ENCODE peak calls at places on chromosomes 13 and 19, in seven cellular contexts. One of them, this sample, is unnamed.
A peak's percentile ranks its signal among the peaks of the same experiment; 100 is the strongest.

GRCh38 chr13:22218784-22219183 is 547.9 kb downstream of the FGF9 start:
- DNase-seq in fibroblast of lung: no peak
- DNase-seq in IMR-90: no peak
- DNase-seq in neural progenitor cell: no peak
- DNase-seq in mammary epithelial cell: no peak
- DNase-seq in mesendoderm: no peak
- DNase-seq in H9: no peak
- DNase-seq in this sample: no peak

GRCh38 chr19:13665125-13665903 is 99.0 kb upstream of the MRI1 start:
- DNase-seq in H9: no peak
- DNase-seq in fibroblast of lung: no peak
- DNase-seq in neural progenitor cell: no peak
- DNase-seq in mesendoderm: no peak
- DNase-seq in IMR-90: no peak
- DNase-seq in mammary epithelial cell: no peak
- DNase-seq in this sample: no peak

GRCh38 chr13:27472941-27473340 is 22.6 kb upstream of the MTIF3 start:
- DNase-seq in fibroblast of lung: no peak
- DNase-seq in neural progenitor cell: no peak
- DNase-seq in mesendoderm: no peak
- DNase-seq in mammary epithelial cell: no peak
- DNase-seq in H9: no peak
- DNase-seq in IMR-90: no peak
- DNase-seq in this sample: no peak

GRCh38 chr13:114119196-114119595 is 13.2 kb downstream of the RASA3 start:
- DNase-seq in H9: peak; percentile 94
- DNase-seq in fibroblast of lung: peak; percentile 95
- DNase-seq in IMR-90: peak; percentile 95
- DNase-seq in neural progenitor cell: peak; percentile 77
- DNase-seq in mammary epithelial cell: peak; percentile 30
- DNase-seq in mesendoderm: peak; percentile 98
- DNase-seq in this sample: peak; percentile 97

GRCh38 chr19:55253842-55254624 is 4.8 kb downstream of the PPP6R1 start:
- DNase-seq in fibroblast of lung: no peak
- DNase-seq in mesendoderm: no peak
- DNase-seq in mammary epithelial cell: no peak
- DNase-seq in IMR-90: no peak
- DNase-seq in neural progenitor cell: no peak
- DNase-seq in H9: no peak
- DNase-seq in this sample: peak; percentile 25

GRCh38 chr19:14432817-14433453 is at the start of gene PKN1:
- DNase-seq in IMR-90: no peak
- DNase-seq in fibroblast of lung: no peak
- DNase-seq in neural progenitor cell: peak; percentile 91
- DNase-seq in mammary epithelial cell: no peak
- DNase-seq in H9: peak; percentile 67
- DNase-seq in mesendoderm: peak; percentile 52
- DNase-seq in this sample: peak; percentile 21

GRCh38 chr13:23876265-23876664 is 12.9 kb downstream of the MIPEP start:
- DNase-seq in neural progenitor cell: peak; percentile 24
- DNase-seq in fibroblast of lung: no peak
- DNase-seq in mesendoderm: peak; percentile 23
- DNase-seq in H9: no peak
- DNase-seq in IMR-90: peak; percentile 23
- DNase-seq in mammary epithelial cell: no peak
- DNase-seq in this sample: no peak

GRCh38 chr13:51397262-51397933 is 55.4 kb downstream of the INTS6 start:
- DNase-seq in fibroblast of lung: peak; percentile 76
- DNase-seq in mammary epithelial cell: no peak
- DNase-seq in H9: no peak
- DNase-seq in mesendoderm: peak; percentile 63
- DNase-seq in neural progenitor cell: peak; percentile 21
- DNase-seq in IMR-90: peak; percentile 80
- DNase-seq in this sample: no peak

GRCh38 chr13:111897846-111898215 is 169.1 kb upstream of the SOX1 start:
- DNase-seq in IMR-90: no peak
- DNase-seq in fibroblast of lung: no peak
- DNase-seq in mesendoderm: no peak
- DNase-seq in mammary epithelial cell: no peak
- DNase-seq in neural progenitor cell: no peak
- DNase-seq in H9: peak; percentile 20
- DNase-seq in this sample: no peak

GRCh38 chr13:33119022-33119735 is 103.0 kb downstream of the KL start:
- DNase-seq in IMR-90: no peak
- DNase-seq in mesendoderm: peak; percentile 55
- DNase-seq in H9: no peak
- DNase-seq in fibroblast of lung: peak; percentile 75
- DNase-seq in neural progenitor cell: no peak
- DNase-seq in mammary epithelial cell: no peak
- DNase-seq in this sample: no peak

GRCh38 chr19:13033819-13034611 is 38.7 kb downstream of the NFIX start:
- DNase-seq in fibroblast of lung: peak; percentile 69
- DNase-seq in mesendoderm: peak; percentile 77
- DNase-seq in H9: peak; percentile 79
- DNase-seq in IMR-90: peak; percentile 45
- DNase-seq in mammary epithelial cell: peak; percentile 68
- DNase-seq in neural progenitor cell: peak; percentile 69
- DNase-seq in this sample: no peak

GRCh38 chr19:2540251-2540645 is 64.3 kb downstream of the GADD45B start:
- DNase-seq in H9: no peak
- DNase-seq in IMR-90: no peak
- DNase-seq in fibroblast of lung: no peak
- DNase-seq in mesendoderm: no peak
- DNase-seq in neural progenitor cell: no peak
- DNase-seq in mammary epithelial cell: no peak
- DNase-seq in this sample: no peak
- H3K4me2 ChIP-seq in H9: peak overlapping the region; percentile 29
- H3K4me2 ChIP-seq in IMR-90: peak overlapping the region; percentile 11
- H3K4me2 ChIP-seq in fibroblast of lung: peak overlapping the region; percentile 54
- H3K4me2 ChIP-seq in mesendoderm: no peak overlapping the region
- H3K4me2 ChIP-seq in neural progenitor cell: peak overlapping the region; percentile 71
- H3K4me2 ChIP-seq in mammary epithelial cell: peak overlapping the region; percentile 83
- H3K4me2 ChIP-seq in this sample: no peak overlapping the region

GRCh38 chr19:5095568-5095850 is 126.6 kb downstream of the KDM4B start:
- DNase-seq in neural progenitor cell: no peak
- DNase-seq in fibroblast of lung: no peak
- DNase-seq in mesendoderm: no peak
- DNase-seq in H9: no peak
- DNase-seq in IMR-90: no peak
- DNase-seq in mammary epithelial cell: no peak
- DNase-seq in this sample: no peak

GRCh38 chr19:5093297-5093858 is 124.5 kb downstream of the KDM4B start:
- DNase-seq in fibroblast of lung: no peak
- DNase-seq in neural progenitor cell: peak; percentile 40
- DNase-seq in mammary epithelial cell: no peak
- DNase-seq in mesendoderm: no peak
- DNase-seq in IMR-90: no peak
- DNase-seq in H9: no peak
- DNase-seq in this sample: no peak

GRCh38 chr19:5096536-5096935 is 127.6 kb downstream of the KDM4B start:
- DNase-seq in mammary epithelial cell: no peak
- DNase-seq in H9: no peak
- DNase-seq in mesendoderm: no peak
- DNase-seq in neural progenitor cell: no peak
- DNase-seq in IMR-90: no peak
- DNase-seq in fibroblast of lung: no peak
- DNase-seq in this sample: no peak

GRCh38 chr19:5093953-5094718 is 125.2 kb downstream of the KDM4B start:
- DNase-seq in IMR-90: no peak
- DNase-seq in mammary epithelial cell: no peak
- DNase-seq in neural progenitor cell: no peak
- DNase-seq in H9: no peak
- DNase-seq in mesendoderm: no peak
- DNase-seq in fibroblast of lung: no peak
- DNase-seq in this sample: no peak

GRCh38 chr19:5094768-5095567 is 126.1 kb downstream of the KDM4B start:
- DNase-seq in IMR-90: no peak
- DNase-seq in mesendoderm: no peak
- DNase-seq in fibroblast of lung: no peak
- DNase-seq in H9: no peak
- DNase-seq in neural progenitor cell: no peak
- DNase-seq in mammary epithelial cell: no peak
- DNase-seq in this sample: no peak
- H3K4me2 ChIP-seq in IMR-90: no peak overlapping the region
- H3K4me2 ChIP-seq in mesendoderm: no peak overlapping the region
- H3K4me2 ChIP-seq in fibroblast of lung: no peak overlapping the region
- H3K4me2 ChIP-seq in H9: no peak overlapping the region
- H3K4me2 ChIP-seq in neural progenitor cell: no peak overlapping the region
- H3K4me2 ChIP-seq in mammary epithelial cell: no peak overlapping the region
- H3K4me2 ChIP-seq in this sample: no peak overlapping the region

GRCh38 chr19:10007366-10007765 is 2.9 kb downstream of the COL5A3 start:
- DNase-seq in fibroblast of lung: peak; percentile 6
- DNase-seq in mesendoderm: no peak
- DNase-seq in H9: no peak
- DNase-seq in neural progenitor cell: no peak
- DNase-seq in IMR-90: peak; percentile 47
- DNase-seq in mammary epithelial cell: no peak
- DNase-seq in this sample: no peak
- H3K4me2 ChIP-seq in fibroblast of lung: no peak overlapping the region
- H3K4me2 ChIP-seq in mesendoderm: no peak overlapping the region
- H3K4me2 ChIP-seq in H9: no peak overlapping the region
- H3K4me2 ChIP-seq in neural progenitor cell: no peak overlapping the region
- H3K4me2 ChIP-seq in IMR-90: no peak overlapping the region
- H3K4me2 ChIP-seq in mammary epithelial cell: no peak overlapping the region
- H3K4me2 ChIP-seq in this sample: no peak overlapping the region

GRCh38 chr19:5994407-5995165 is 16.6 kb upstream of the RANBP3 start:
- DNase-seq in mammary epithelial cell: no peak
- DNase-seq in mesendoderm: no peak
- DNase-seq in IMR-90: no peak
- DNase-seq in H9: no peak
- DNase-seq in fibroblast of lung: no peak
- DNase-seq in neural progenitor cell: no peak
- DNase-seq in this sample: no peak

GRCh38 chr19:5996598-5997320 is 18.8 kb upstream of the RANBP3 start:
- DNase-seq in IMR-90: no peak
- DNase-seq in neural progenitor cell: no peak
- DNase-seq in mammary epithelial cell: no peak
- DNase-seq in fibroblast of lung: no peak
- DNase-seq in mesendoderm: no peak
- DNase-seq in H9: no peak
- DNase-seq in this sample: no peak

GRCh38 chr19:5997371-5997770 is 19.4 kb upstream of the RANBP3 start:
- DNase-seq in neural progenitor cell: peak; percentile 53
- DNase-seq in mammary epithelial cell: no peak
- DNase-seq in fibroblast of lung: no peak
- DNase-seq in IMR-90: no peak
- DNase-seq in mesendoderm: peak; percentile 41
- DNase-seq in H9: peak; percentile 59
- DNase-seq in this sample: no peak

GRCh38 chr19:5996102-5996501 is 18.2 kb upstream of the RANBP3 start:
- DNase-seq in fibroblast of lung: no peak
- DNase-seq in neural progenitor cell: no peak
- DNase-seq in IMR-90: no peak
- DNase-seq in mammary epithelial cell: no peak
- DNase-seq in H9: no peak
- DNase-seq in mesendoderm: no peak
- DNase-seq in this sample: no peak

DNA sequence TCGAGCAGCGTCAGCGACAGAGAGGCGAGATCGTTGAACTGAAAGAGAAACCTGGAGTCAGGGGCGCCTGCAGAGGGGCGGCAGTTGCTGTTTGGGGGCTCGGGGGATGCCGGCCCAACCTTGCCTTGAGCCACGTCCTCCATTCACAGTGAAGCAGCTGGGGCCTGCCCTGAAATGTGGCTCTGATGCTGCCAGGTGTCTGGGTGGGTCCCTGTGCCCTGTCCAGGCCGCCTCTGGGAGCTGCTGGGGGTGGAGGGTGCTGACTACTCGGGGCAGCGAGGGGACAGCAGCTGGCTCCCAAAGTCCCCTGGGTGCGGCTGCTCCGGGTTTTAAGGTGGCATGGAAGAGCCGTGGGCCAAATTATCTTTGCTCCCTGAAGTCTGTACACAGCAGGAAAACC is 17.7 kb upstream of the RANBP3 start:
- DNase-seq in mesendoderm: no peak
- DNase-seq in mammary epithelial cell: no peak
- DNase-seq in neural progenitor cell: no peak
- DNase-seq in fibroblast of lung: no peak
- DNase-seq in IMR-90: no peak
- DNase-seq in H9: no peak
- DNase-seq in this sample: no peak
- H3K4me2 ChIP-seq in mesendoderm: no peak overlapping the region
- H3K4me2 ChIP-seq in mammary epithelial cell: no peak overlapping the region
- H3K4me2 ChIP-seq in neural progenitor cell: no peak overlapping the region
- H3K4me2 ChIP-seq in fibroblast of lung: no peak overlapping the region
- H3K4me2 ChIP-seq in IMR-90: no peak overlapping the region
- H3K4me2 ChIP-seq in H9: no peak overlapping the region
- H3K4me2 ChIP-seq in this sample: no peak overlapping the region

GRCh38 chr19:46994141-46994686 is 25.4 kb upstream of the NPAS1 start:
- DNase-seq in mesendoderm: no peak
- DNase-seq in IMR-90: no peak
- DNase-seq in mammary epithelial cell: no peak
- DNase-seq in neural progenitor cell: no peak
- DNase-seq in fibroblast of lung: no peak
- DNase-seq in H9: no peak
- DNase-seq in this sample: no peak

GRCh38 chr19:46990998-46991676 is 28.5 kb upstream of the NPAS1 start:
- DNase-seq in neural progenitor cell: peak; percentile 93
- DNase-seq in IMR-90: peak; percentile 81
- DNase-seq in mesendoderm: peak; percentile 88
- DNase-seq in mammary epithelial cell: peak; percentile 60
- DNase-seq in H9: peak; percentile 86
- DNase-seq in fibroblast of lung: peak; percentile 70
- DNase-seq in this sample: peak; percentile 83

GRCh38 chr19:46995492-46995891 is 24.1 kb upstream of the NPAS1 start:
- DNase-seq in IMR-90: no peak
- DNase-seq in mesendoderm: no peak
- DNase-seq in fibroblast of lung: no peak
- DNase-seq in H9: no peak
- DNase-seq in neural progenitor cell: no peak
- DNase-seq in mammary epithelial cell: no peak
- DNase-seq in this sample: no peak

GRCh38 chr19:46993622-46994021 is 26.0 kb upstream of the NPAS1 start:
- DNase-seq in IMR-90: no peak
- DNase-seq in neural progenitor cell: no peak
- DNase-seq in mammary epithelial cell: no peak
- DNase-seq in mesendoderm: no peak
- DNase-seq in H9: no peak
- DNase-seq in fibroblast of lung: no peak
- DNase-seq in this sample: no peak

DNA sequence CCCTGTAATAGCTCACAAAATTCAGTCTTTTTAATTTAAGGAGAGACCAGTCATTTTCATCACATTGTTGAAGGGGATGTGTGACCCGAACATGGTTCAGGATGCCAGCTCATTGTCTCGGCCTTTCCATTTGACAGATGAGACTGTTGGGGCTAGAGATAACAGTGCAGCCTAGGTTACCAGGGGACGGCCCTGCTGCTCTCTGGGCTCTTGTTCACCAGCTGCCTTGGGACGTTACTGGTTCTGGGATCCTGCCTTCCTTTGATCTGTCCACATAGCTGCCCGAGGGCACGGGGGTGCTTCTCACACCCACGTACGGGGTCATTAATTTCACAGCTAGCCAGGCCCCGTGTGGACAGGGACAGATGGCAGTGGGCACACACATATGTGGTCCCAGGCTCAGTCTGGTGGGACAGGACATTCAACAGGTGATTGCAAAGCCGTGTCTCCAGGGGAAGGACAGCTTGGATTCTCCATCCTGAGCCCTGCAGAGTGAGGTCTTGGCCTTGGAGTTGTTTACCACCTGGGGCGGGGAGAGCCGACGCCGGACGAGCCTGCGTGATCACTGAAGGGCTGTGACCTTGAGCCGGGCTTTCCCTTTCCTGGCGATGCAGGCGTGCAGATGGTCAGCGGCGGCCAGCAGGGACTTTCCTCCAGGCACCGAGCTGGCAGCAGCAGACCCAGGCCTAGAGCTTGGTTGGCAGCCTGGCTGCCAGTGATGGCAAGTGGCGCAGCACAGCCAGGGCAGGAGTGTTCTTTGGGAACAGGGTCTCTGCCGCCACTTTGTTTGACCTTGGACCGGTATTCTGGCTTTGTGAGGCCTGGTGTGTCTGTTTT is 26.7 kb upstream of the NPAS1 start:
- DNase-seq in IMR-90: no peak
- DNase-seq in neural progenitor cell: no peak
- DNase-seq in mesendoderm: no peak
- DNase-seq in H9: no peak
- DNase-seq in mammary epithelial cell: no peak
- DNase-seq in fibroblast of lung: no peak
- DNase-seq in this sample: no peak
- H3K4me2 ChIP-seq in IMR-90: no peak overlapping the region
- H3K4me2 ChIP-seq in neural progenitor cell: no peak overlapping the region
- H3K4me2 ChIP-seq in mesendoderm: no peak overlapping the region
- H3K4me2 ChIP-seq in H9: no peak overlapping the region
- H3K4me2 ChIP-seq in mammary epithelial cell: no peak overlapping the region
- H3K4me2 ChIP-seq in fibroblast of lung: no peak overlapping the region
- H3K4me2 ChIP-seq in this sample: no peak overlapping the region